ENCODE peak calls at places on chromosomes 3 and 15, in seven cellular contexts. Q is midbrain, H is left ventricle myocardium inferior, P is heart right ventricle, W is cardiac fibroblast, F is mucosa of descending colon, C is NCI-H1417. V is an unnamed sample.

GRCh38 chr15:64356443-64357040 is 569 bp upstream of the CSNK1G1 start:
- DNase-seq in W (peak), F (no peak), Q (no peak), C (peak), P (no peak), H (no peak), V (peak)

GRCh38 chr3:195095035-195095703 is 175.8 kb downstream of the XXYLT1 start:
- DNase-seq in C (no peak), F (no peak), P (peak), H (peak), W (no peak), Q (no peak), V (no peak)

GRCh38 chr3:46624976-46625490 is 12.7 kb downstream of the FAM240A start:
- DNase-seq in F (no peak), W (no peak), P (no peak), C (no peak), H (no peak), Q (no peak), V (no peak)

GRCh38 chr3:10330319-10330718 is 9.4 kb upstream of the SEC13 start:
- DNase-seq in W (no peak), Q (no peak), P (no peak), C (no peak), H (no peak), F (no peak), V (no peak)

GRCh38 chr3:173584834-173585831 is 187.6 kb downstream of the NLGN1 start:
- DNase-seq in F (peak), Q (peak), H (peak), P (peak), W (peak), C (no peak), V (peak)

GRCh38 chr15:77579498-77580188 is 53.1 kb downstream of the LINGO1 start:
- DNase-seq in Q (no peak), C (no peak), W (no peak), P (no peak), H (no peak), F (no peak), V (no peak)

GRCh38 chr3:49813497-49814174 is at the start of gene UBA7:
- DNase-seq in P (peak), H (peak), C (no peak), W (peak), F (peak), Q (peak), V (peak)

GRCh38 chr3:194381460-194381875 is 11.9 kb upstream of the LRRC15 start:
- DNase-seq in P (no peak), C (no peak), Q (no peak), W (no peak), H (no peak), F (no peak), V (no peak)

GRCh38 chr3:69329897-69330296 is 56.0 kb downstream of the FRMD4B start:
- DNase-seq in P (no peak), F (no peak), H (no peak), Q (no peak), W (peak), C (no peak), V (peak)

GRCh38 chr15:41072013-41072412 is 44.1 kb downstream of the INO80 start:
- DNase-seq in Q (no peak), F (no peak), C (no peak), H (no peak), W (no peak), P (no peak), V (no peak)

GRCh38 chr3:10281951-10282350 is 10.8 kb downstream of the GHRL start:
- DNase-seq in C (no peak), H (no peak), W (peak), F (no peak), Q (no peak), P (no peak), V (no peak)

GRCh38 chr3:50503504-50503903 is at the start of gene CACNA2D2:
- DNase-seq in Q (peak), P (peak), C (peak), W (no peak), F (peak), H (peak), V (peak)

GRCh38 chr3:142027713-142028112 is 121.6 kb downstream of the TFDP2 start:
- DNase-seq in H (no peak), F (peak), W (peak), Q (peak), P (no peak), C (peak), V (peak)

GRCh38 chr15:88834211-88834812 is 31.1 kb downstream of the ACAN start:
- DNase-seq in H (peak), F (peak), P (peak), W (peak), C (no peak), Q (peak), V (peak)

V was measured in iris pigment epithelial cell.